ENCODE peak calls at places on chromosome 7, in five cellular contexts. K is fibroblast of lung, W is neural progenitor cell, G is pancreas, A is ovary. Z is an unnamed sample.

GRCh38 chr7:55245271-55245723 is 119.8 kb upstream of the LANCL2 start:
- DNase-seq in K (peak; percentile 98), W (no peak), A (no peak), G (no peak), Z (no peak)

GRCh38 chr7:111210043-111210442 is 119.1 kb downstream of the LRRN3 start:
- DNase-seq in W (no peak), A (no peak), K (no peak), G (no peak), Z (no peak)

GRCh38 chr7:126605553-126605952 is 647.2 kb downstream of the GRM8 start:
- DNase-seq in G (no peak), W (no peak), K (no peak), A (no peak), Z (no peak)

GRCh38 chr7:156842317-156842716 is 50.7 kb downstream of the LMBR1 start:
- DNase-seq in A (no peak), W (no peak), K (no peak), G (no peak), Z (no peak)

GRCh38 chr7:117014673-117015133 is 61.4 kb downstream of the ST7 start:
- DNase-seq in W (peak; percentile 11), K (peak; percentile 65), A (peak; percentile 54), G (peak; percentile 33), Z (peak; percentile 72)

GRCh38 chr7:128710391-128710930 is 28.7 kb upstream of the CALU start:
- DNase-seq in G (no peak), K (no peak), W (no peak), A (no peak), Z (peak; percentile 71)

GRCh38 chr7:6228363-6228762 is 44.1 kb downstream of the CYTH3 start:
- DNase-seq in K (peak; percentile 41), A (peak; percentile 29), W (no peak), G (no peak), Z (no peak)

GRCh38 chr7:148697950-148698396 is 730 bp upstream of the CUL1 start:
- DNase-seq in K (peak; percentile 19), G (no peak), A (no peak), W (no peak), Z (no peak)

GRCh38 chr7:92833024-92833765 is 3.2 kb downstream of the CDK6 start:
- DNase-seq in W (peak; percentile 90), A (peak; percentile 79), G (peak; percentile 86), K (peak; percentile 73), Z (peak; percentile 93)

GRCh38 chr7:50068850-50069551 is 24.0 kb downstream of the ZPBP start:
- DNase-seq in W (no peak), G (peak; percentile 60), K (peak; percentile 66), A (peak; percentile 31), Z (no peak)

GRCh38 chr7:91812388-91812787 is 68.1 kb downstream of the MTERF1 start:
- DNase-seq in K (no peak), W (no peak), A (no peak), G (no peak), Z (no peak)

GRCh38 chr7:96219382-96220130 is 102.3 kb downstream of the SLC25A13 start:
- DNase-seq in A (no peak), W (no peak), G (no peak), K (peak; percentile 76), Z (no peak)

GRCh38 chr7:44473295-44473694 is 17.2 kb downstream of the NUDCD3 start:
- DNase-seq in K (peak; percentile 49), W (no peak), G (no peak), A (no peak), Z (no peak)

GRCh38 chr7:151172273-151173141 is 5.0 kb upstream of the GBX1 start:
- DNase-seq in W (peak; percentile 84), K (peak; percentile 46), A (peak; percentile 78), G (peak; percentile 51), Z (peak; percentile 90)
- H3K27me3 ChIP-seq in W (peaks cover 94% of the 10 kb centered on the region), K (peaks cover 23% of the 10 kb centered on the region), A (no peaks in the 10 kb centered on the region), G (peaks cover 5% of the 10 kb centered on the region), Z (peaks cover 16% of the 10 kb centered on the region)

DNA sequence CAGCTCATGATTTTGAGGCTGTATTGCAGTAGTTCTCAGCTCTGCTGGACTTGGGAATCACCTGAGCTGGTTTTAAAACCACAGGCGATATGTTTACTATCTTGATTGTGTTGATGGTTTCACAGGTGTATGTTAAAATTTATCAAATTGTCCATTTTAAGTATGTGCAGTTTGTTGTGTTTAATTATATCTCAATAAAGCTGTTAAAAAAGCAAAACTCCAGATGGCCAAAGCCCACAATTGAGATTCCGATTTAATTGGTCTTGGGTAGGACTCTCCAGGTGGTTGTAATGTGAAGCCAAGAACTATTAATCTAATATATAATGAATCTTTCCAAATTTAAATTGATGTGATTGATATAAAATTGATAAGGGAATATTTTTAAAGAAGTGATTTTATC is 48.6 kb downstream of the NRCAM start:
- DNase-seq in A (no peak), G (no peak), K (no peak), W (no peak), Z (no peak)
- H3K4me1 ChIP-seq in A (no peaks in the 10 kb centered on the region), G (peaks cover 27% of the 10 kb centered on the region), K (peaks cover 6% of the 10 kb centered on the region), W (peaks cover 9% of the 10 kb centered on the region), Z (no peaks in the 10 kb centered on the region)

DNA sequence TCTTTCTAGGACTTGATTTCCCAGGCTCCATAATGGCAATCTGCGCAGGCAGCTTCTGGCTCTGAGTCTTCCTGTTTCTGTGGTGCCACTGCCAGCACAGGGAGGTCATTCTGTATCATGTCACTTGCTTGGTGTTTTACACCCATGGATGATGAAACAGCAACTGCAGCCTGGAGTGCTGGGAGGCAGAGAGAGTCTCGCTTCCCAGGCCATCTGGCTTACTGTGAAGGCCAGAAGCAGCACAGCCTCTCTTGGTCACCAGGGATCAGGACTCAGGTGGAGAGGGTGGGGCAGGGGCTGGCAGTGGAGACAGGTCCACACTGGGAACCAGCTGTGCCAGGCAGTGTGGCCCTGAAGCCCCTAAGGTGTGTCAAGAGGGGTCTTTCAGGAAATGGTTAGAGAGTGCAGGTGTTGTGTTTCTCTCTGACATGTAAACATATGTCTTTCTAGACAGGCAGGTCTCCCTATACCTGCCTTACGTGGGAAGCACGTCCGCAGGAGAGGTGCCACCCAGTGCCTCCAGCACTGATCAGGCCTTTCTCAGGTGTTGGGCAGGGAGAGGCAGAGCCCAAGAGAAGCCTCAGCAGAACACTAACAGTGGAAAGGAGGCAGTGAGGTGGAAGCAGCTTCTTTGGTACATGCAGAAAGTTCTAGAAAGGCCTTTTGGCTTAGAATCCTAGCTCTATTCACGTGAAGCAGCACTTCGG is 71.4 kb downstream of the INSIG1 start:
- DNase-seq in A (no peak), W (no peak), K (no peak), G (no peak), Z (no peak)
- H3K27me3 ChIP-seq in A (no peaks in the 10 kb centered on the region), W (peaks cover 75% of the 10 kb centered on the region), K (peaks cover 28% of the 10 kb centered on the region), G (peaks cover 33% of the 10 kb centered on the region), Z (peaks cover 39% of the 10 kb centered on the region)

GRCh38 chr7:48102530-48102929 is 13.5 kb downstream of the UPP1 start:
- DNase-seq in G (no peak), W (no peak), K (no peak), A (no peak), Z (no peak)

GRCh38 chr7:48098846-48099245 is 9.8 kb downstream of the UPP1 start:
- DNase-seq in G (no peak), A (no peak), K (no peak), W (no peak), Z (no peak)

GRCh38 chr7:48099781-48100180 is 10.7 kb downstream of the UPP1 start:
- DNase-seq in G (no peak), K (no peak), A (no peak), W (no peak), Z (no peak)

GRCh38 chr7:48101880-48102448 is 12.9 kb downstream of the UPP1 start:
- DNase-seq in A (no peak), W (no peak), K (no peak), G (no peak), Z (no peak)

DNA sequence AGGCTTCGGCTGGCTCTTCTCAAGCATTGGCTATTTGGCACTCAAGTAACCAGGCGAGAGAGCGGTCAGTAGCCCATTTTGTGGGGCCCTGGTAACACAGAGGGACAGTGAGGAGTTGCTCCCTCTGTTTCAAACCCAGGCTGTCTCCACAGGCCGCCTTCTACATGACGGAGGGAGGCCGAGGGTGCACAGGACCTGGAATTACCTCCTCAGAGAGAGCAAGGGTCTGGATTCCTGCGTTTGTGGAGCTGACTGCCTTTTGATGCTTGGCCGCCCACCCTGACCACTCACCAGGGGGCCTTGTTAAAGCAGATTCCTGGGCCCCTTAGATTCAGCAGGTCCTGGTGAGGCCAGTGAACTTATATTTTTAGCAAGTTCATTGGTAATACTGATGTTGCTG is 12.3 kb downstream of the UPP1 start:
- DNase-seq in G (no peak), K (no peak), A (no peak), W (no peak), Z (no peak)
- H3K4me1 ChIP-seq in G (no peaks in the 10 kb centered on the region), K (no peaks in the 10 kb centered on the region), A (no peaks in the 10 kb centered on the region), W (no peaks in the 10 kb centered on the region), Z (peaks cover 5% of the 10 kb centered on the region)

GRCh38 chr7:129783097-129783919 is 169.5 kb downstream of the UBE2H start:
- DNase-seq in W (peak; percentile 44), K (no peak), A (no peak), G (no peak), Z (no peak)

GRCh38 chr7:129784783-129785456 is 167.8 kb downstream of the UBE2H start:
- DNase-seq in G (no peak), W (peak; percentile 54), K (no peak), A (no peak), Z (no peak)

GRCh38 chr7:129786179-129786514 is 166.6 kb downstream of the UBE2H start:
- DNase-seq in K (no peak), A (no peak), W (peak; percentile 36), G (no peak), Z (no peak)

GRCh38 chr7:129785457-129786178 is 167.1 kb downstream of the UBE2H start:
- DNase-seq in A (no peak), K (no peak), G (no peak), W (peak; percentile 63), Z (no peak)

GRCh38 chr7:129784437-129784782 is 168.3 kb downstream of the UBE2H start:
- DNase-seq in W (peak; percentile 24), G (no peak), A (no peak), K (no peak), Z (no peak)
- H3K27me3 ChIP-seq in W (peaks cover 100% of the 10 kb centered on the region), G (peaks cover 15% of the 10 kb centered on the region), A (peaks cover 10% of the 10 kb centered on the region), K (peaks cover 72% of the 10 kb centered on the region), Z (peaks cover 71% of the 10 kb centered on the region)

Z was measured in upper lobe of left lung.